ENCODE peak calls at places on chromosomes 1 and 21, in nine cellular contexts. D, O, X, F, U, N, C, G and B are unnamed samples.

GRCh38 chr21:20486303-20486702 is 511.9 kb upstream of the NCAM2 start:
- DNase-seq in F (no peak), C (no peak), U (no peak), D (no peak), X (no peak), N (no peak), O (no peak), G (no peak), B (no peak)

GRCh38 chr1:234893725-234894630 is 234.7 kb downstream of the TOMM20 start:
- DNase-seq in O (no peak), U (no peak), G (no peak), X (no peak), F (peak; percentile 65), C (peak; percentile 84), D (no peak), N (peak; percentile 61), B (no peak)

GRCh38 chr1:31444725-31445448 is 31.9 kb downstream of the SERINC2 start:
- DNase-seq in X (peak; percentile 91), N (peak; percentile 78), O (no peak), C (no peak), D (no peak), U (no peak), F (no peak), G (no peak), B (no peak)

GRCh38 chr1:2875677-2876531 is 74.4 kb upstream of the TTC34 start:
- DNase-seq in D (no peak), G (no peak), X (no peak), F (no peak), C (peak; percentile 7), U (peak; percentile 36), N (peak; percentile 41), O (no peak), B (no peak)

GRCh38 chr1:61284933-61285332 is 202.6 kb downstream of the NFIA start:
- DNase-seq in C (no peak), D (no peak), U (no peak), X (no peak), O (no peak), G (no peak), F (no peak), N (no peak), B (no peak)

GRCh38 chr1:241749924-241750695 is 97.9 kb upstream of the EXO1 start:
- DNase-seq in N (no peak), D (no peak), F (no peak), X (no peak), U (no peak), G (no peak), C (no peak), O (no peak), B (no peak)

GRCh38 chr1:218785928-218786327 is 387.8 kb upstream of the LYPLAL1 start:
- DNase-seq in D (no peak), C (no peak), X (no peak), N (no peak), U (peak; percentile 57), F (peak; percentile 33), O (peak; percentile 27), G (peak; percentile 65), B (peak; percentile 42)

GRCh38 chr1:228891134-228892034 is 156.1 kb downstream of the RHOU start:
- DNase-seq in G (no peak), F (no peak), X (no peak), D (no peak), O (peak; percentile 36), U (no peak), C (no peak), N (no peak), B (no peak)

GRCh38 chr1:58862728-58863385 is 79.0 kb upstream of the JUN start:
- DNase-seq in D (no peak), X (no peak), G (no peak), F (no peak), C (no peak), U (no peak), N (no peak), O (no peak), B (no peak)

GRCh38 chr1:20590313-20590777 is 1.4 kb downstream of the CDA start:
- DNase-seq in O (no peak), G (peak; percentile 69), U (no peak), N (no peak), F (peak; percentile 37), X (peak; percentile 78), D (no peak), C (no peak), B (no peak)
- TF ChIP-seq POLR2A in O (no peak), G (no peak), U (no peak), N (no peak), F (no peak), X (peak; percentile 54), D (no peak), C (no peak), B (no peak)

GRCh38 chr1:181424786-181425403 is 58.4 kb upstream of the CACNA1E start:
- DNase-seq in F (peak; percentile 91), O (peak; percentile 55), U (peak; percentile 23), X (peak; percentile 85), G (peak; percentile 77), C (peak; percentile 67), D (no peak), N (peak; percentile 77), B (peak; percentile 44)

GRCh38 chr1:181425566-181425965 is 57.8 kb upstream of the CACNA1E start:
- DNase-seq in X (no peak), O (no peak), N (no peak), G (no peak), C (no peak), U (no peak), D (no peak), F (no peak), B (no peak)

GRCh38 chr1:181417915-181418314 is 65.4 kb upstream of the CACNA1E start:
- DNase-seq in O (no peak), X (no peak), F (no peak), G (no peak), D (no peak), N (no peak), U (no peak), C (no peak), B (no peak)

DNA sequence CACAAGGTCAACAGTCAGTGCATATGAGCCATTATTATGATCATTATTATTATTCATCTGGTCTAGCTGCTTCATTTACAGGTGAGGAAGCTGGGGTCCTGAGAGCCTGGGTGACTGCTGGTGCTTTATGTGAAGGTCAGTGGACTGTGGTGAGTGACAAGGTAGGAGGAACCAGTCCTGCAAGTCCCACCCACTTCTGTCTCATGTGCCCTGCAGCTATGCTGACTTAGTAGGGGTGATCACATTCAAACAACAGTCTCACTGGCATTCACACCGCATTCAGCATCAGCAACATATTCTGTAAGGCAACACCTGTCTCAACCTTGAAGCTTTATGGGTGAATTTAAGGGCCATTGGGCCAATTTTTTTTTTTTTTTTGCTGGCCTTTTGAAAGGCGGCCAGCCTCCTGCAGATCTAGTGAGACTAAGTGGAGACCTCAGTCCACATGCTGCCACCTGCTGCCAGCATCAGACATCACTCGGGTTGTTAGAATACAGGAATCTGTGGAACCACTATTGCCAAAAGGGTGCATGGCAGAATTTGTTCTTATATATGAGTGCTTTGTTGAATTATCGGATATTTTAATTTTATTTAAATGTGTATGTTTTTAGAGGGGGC is 59.9 kb upstream of the CACNA1E start:
- DNase-seq in X (peak; percentile 59), U (no peak), F (peak; percentile 46), N (peak; percentile 38), G (no peak), C (no peak), O (no peak), D (no peak), B (no peak)
- TF ChIP-seq CTCF in X (peak; percentile 23), U (no peak), F (peak; percentile 36), N (no peak), G (no peak), C (no peak), O (no peak), D (peak; percentile 37), B (peak; percentile 27)

GRCh38 chr21:41321211-41321907 is 4.8 kb downstream of the FAM3B start:
- DNase-seq in C (no peak), U (no peak), F (no peak), X (no peak), N (no peak), D (no peak), G (no peak), O (no peak), B (no peak)
- H3K27ac ChIP-seq in C (peak overlapping the region; percentile 81), U (no peak overlapping the region), F (no peak overlapping the region), X (no peak overlapping the region), N (peak overlapping the region; percentile 27), D (no peak overlapping the region), G (no peak overlapping the region), O (no peak overlapping the region), B (no peak overlapping the region)

DNA sequence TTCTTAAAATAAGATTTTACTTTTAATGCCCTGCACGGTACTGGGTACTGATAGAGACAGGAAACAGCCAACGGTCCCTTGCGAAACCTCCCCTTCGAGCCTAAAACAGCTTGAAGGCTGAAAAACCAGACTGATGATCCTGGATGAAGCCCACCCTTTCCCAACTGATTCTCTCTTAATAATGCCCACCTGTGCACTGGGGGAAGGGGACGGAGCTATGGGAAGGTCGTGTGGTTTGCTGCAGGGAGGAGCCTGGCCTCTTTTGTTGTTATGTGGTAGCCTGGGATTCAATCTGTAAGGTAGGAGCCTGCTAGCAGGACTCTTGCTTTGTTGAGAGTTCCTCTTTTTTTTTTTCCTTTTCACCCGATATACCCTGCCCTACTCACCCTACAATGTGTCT is 25.6 kb downstream of the SAMSN1 start:
- DNase-seq in F (no peak), G (no peak), U (no peak), N (no peak), D (no peak), O (no peak), X (no peak), C (no peak), B (peak; percentile 30)
- TF ChIP-seq POLR2A in F (no peak), G (no peak), U (no peak), N (no peak), D (no peak), O (no peak), X (no peak), C (no peak), B (no peak)

DNA sequence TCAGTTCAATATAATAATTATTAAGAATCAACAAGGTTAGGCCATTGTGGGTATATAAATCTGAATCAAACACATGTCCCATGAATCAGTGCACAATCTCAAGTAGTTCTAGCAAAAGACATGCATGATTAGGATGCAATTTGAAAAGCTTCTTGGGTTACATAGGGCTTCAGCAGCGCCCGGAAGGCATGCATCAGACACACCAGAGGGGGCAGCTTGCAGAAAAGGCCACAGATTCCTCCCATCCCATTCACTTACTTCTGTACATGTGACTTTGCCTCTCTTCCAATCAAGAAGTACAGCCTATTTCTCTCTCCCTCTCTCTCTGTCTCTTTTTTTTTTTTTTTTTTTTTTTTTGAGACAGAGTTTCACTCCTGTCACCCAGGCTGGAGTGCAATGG is 91.8 kb downstream of the KCNN3 start:
- DNase-seq in C (no peak), U (no peak), X (no peak), N (no peak), D (no peak), O (no peak), G (peak; percentile 8), F (no peak), B (no peak)
- TF ChIP-seq CTCF in C (no peak), U (no peak), X (no peak), N (no peak), D (no peak), O (no peak), G (no peak), F (no peak), B (no peak)